ENCODE peak calls at places on chromosomes 3 and 15, in four cellular contexts. U is astrocyte of the cerebellum, Y is BJ, C is GM12865. M is an unnamed sample.

GRCh38 chr15:41578736-41579383 is 19.8 kb downstream of the TYRO3 start:
- DNase-seq in U (no peak), Y (no peak), C (no peak), M (no peak)

GRCh38 chr3:102674284-102674683 is 239.5 kb downstream of the ZPLD1 start:
- DNase-seq in C (no peak), Y (no peak), U (no peak), M (no peak)

GRCh38 chr3:136984837-136985236 is 27.1 kb downstream of the IL20RB start:
- DNase-seq in C (no peak), U (no peak), Y (no peak), M (no peak)

GRCh38 chr3:83233715-83234114 is 1472.3 kb upstream of the GBE1 start:
- DNase-seq in Y (no peak), U (no peak), C (no peak), M (no peak)

GRCh38 chr3:79960594-79960993 is 192.8 kb upstream of the ROBO1 start:
- DNase-seq in C (no peak), Y (no peak), U (no peak), M (no peak)

GRCh38 chr3:70916375-70917055 is 604.1 kb upstream of the MDFIC2 start:
- DNase-seq in U (no peak), Y (no peak), C (no peak), M (no peak)

GRCh38 chr3:129224984-129225393 is 24.4 kb upstream of the COPG1 start:
- DNase-seq in C (no peak), U (no peak), Y (no peak), M (no peak)

GRCh38 chr3:53708001-53708621 is 138.1 kb downstream of the CHDH start:
- DNase-seq in C (no peak), U (no peak), Y (no peak), M (no peak)

GRCh38 chr3:4821331-4821730 is 157.9 kb upstream of the BHLHE40 start:
- DNase-seq in U (no peak), Y (no peak), C (no peak), M (no peak)

DNA sequence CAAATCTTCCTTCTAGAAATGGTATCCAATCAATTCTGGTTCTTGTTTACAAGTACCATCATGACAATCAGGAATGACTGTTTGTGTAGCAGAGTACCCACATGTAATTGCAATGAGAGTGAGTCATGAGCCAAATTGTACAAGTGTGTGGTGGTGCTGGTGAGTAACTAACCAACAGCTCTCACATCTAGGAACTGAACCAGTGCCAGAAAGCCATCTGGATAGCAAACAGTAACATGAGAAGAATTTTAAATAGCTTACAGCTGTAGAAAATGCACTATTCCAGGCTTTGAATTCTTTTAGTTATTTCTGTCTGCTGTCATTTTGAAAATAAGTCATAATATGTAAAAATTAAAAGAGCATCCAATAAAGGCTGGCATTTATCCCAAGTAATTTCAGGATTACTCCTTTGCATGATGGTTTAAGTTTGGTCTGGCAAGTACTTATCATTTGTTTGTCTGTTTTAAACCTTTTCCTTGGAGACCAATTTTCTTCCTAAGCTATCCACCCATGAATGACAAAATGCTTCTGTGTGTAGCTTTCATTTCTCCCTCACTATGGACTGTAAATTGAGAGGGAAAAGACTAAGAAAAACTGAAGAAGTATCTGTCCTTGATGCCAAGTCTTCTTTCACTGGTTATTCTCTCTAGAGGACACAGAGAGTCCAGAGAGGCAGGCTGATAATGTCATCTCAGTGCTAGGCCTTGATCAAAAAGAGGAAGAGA is 60.0 kb downstream of the PIK3CB start:
- DNase-seq in Y (peak; percentile 99), U (peak; percentile 100), C (peak; percentile 53), M (peak; percentile 76)
- H3K4me3 ChIP-seq in Y (no peak overlapping the region), U (no peak overlapping the region), C (no peak overlapping the region), M (no peak overlapping the region)

GRCh38 chr15:79966634-79967330 is 4.2 kb downstream of the BCL2A1 start:
- DNase-seq in U (no peak), Y (no peak), C (peak; percentile 32), M (no peak)

GRCh38 chr15:79965836-79966630 is 5.0 kb downstream of the BCL2A1 start:
- DNase-seq in U (no peak), Y (no peak), C (peak; percentile 78), M (no peak)

GRCh38 chr15:79969175-79969574 is 1.8 kb downstream of the BCL2A1 start:
- DNase-seq in Y (no peak), U (no peak), C (no peak), M (no peak)

GRCh38 chr15:79964232-79964820 is 6.7 kb downstream of the BCL2A1 start:
- DNase-seq in C (no peak), U (no peak), Y (no peak), M (no peak)

GRCh38 chr15:79967331-79968182 is 3.4 kb downstream of the BCL2A1 start:
- DNase-seq in U (no peak), Y (no peak), C (peak; percentile 31), M (no peak)
- H3K4me3 ChIP-seq in U (no peak overlapping the region), Y (no peak overlapping the region), C (peak overlapping the region; percentile 91), M (no peak overlapping the region)

GRCh38 chr3:111858641-111859040 is 424 bp upstream of the PHLDB2 start:
- DNase-seq in Y (no peak), C (no peak), U (no peak), M (no peak)
- H3K4me3 ChIP-seq in Y (peak overlapping the region; percentile 85), C (no peak overlapping the region), U (peak overlapping the region; percentile 79), M (peak overlapping the region; percentile 71)

GRCh38 chr3:187022403-187023029 is 92.2 kb downstream of the ST6GAL1 start:
- DNase-seq in Y (no peak), C (peak; percentile 7), U (no peak), M (no peak)
- H3K4me3 ChIP-seq in Y (no peak overlapping the region), C (peak overlapping the region; percentile 66), U (no peak overlapping the region), M (no peak overlapping the region)

GRCh38 chr15:61205427-61205826 is 23.7 kb downstream of the RORA start:
- DNase-seq in Y (no peak), U (peak; percentile 29), C (no peak), M (no peak)
- H3K4me3 ChIP-seq in Y (no peak overlapping the region), U (peak overlapping the region; percentile 23), C (no peak overlapping the region), M (no peak overlapping the region)

DNA sequence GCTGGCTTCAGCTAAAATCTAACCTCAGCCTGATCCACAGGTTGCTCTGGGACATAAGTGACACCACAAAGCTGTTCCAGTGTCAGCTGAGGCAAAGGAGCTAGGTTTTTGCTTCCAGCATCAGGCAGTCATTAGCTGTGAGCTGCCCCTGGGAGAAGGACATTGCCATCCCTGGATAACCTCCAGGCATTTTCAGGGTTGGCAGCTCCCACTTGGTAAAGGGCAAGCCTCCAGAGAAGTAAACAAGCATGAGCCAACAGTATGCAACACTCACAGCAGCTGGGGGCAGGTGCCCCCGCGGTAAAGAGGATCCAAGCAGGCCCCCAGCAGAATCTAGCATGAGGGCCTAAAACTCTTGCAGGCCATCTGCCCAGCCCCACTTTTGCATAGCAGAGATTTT is 84.0 kb upstream of the TPM1 start:
- DNase-seq in C (no peak), U (no peak), Y (no peak), M (no peak)
- H3K4me3 ChIP-seq in C (no peak overlapping the region), U (no peak overlapping the region), Y (no peak overlapping the region), M (no peak overlapping the region)

M was measured in RWPE2.